ENCODE peak calls at places on chromosomes 2 and 18, in eight cellular contexts. One of them, this sample, is unnamed.
A peak's percentile ranks its signal among the peaks of the same experiment; 100 is the strongest.

GRCh38 chr18:5284808-5285207 is 10.7 kb downstream of the ZBTB14 start:
- DNase-seq in psoas muscle: no peak
- DNase-seq in brain microvascular endothelial cell: no peak
- DNase-seq in cardiac muscle cell: peak; percentile 50
- DNase-seq in fibroblast of lung: peak; percentile 19
- DNase-seq in omental fat pad: no peak
- DNase-seq in upper lobe of right lung: no peak
- DNase-seq in GM13977: no peak
- DNase-seq in this sample: no peak

GRCh38 chr2:179554639-179555038 is 290.0 kb upstream of the SESTD1 start:
- DNase-seq in omental fat pad: no peak
- DNase-seq in cardiac muscle cell: no peak
- DNase-seq in psoas muscle: no peak
- DNase-seq in upper lobe of right lung: no peak
- DNase-seq in GM13977: no peak
- DNase-seq in fibroblast of lung: no peak
- DNase-seq in brain microvascular endothelial cell: no peak
- DNase-seq in this sample: no peak

GRCh38 chr2:232438951-232439757 is 16.8 kb upstream of the ALPI start:
- DNase-seq in brain microvascular endothelial cell: no peak
- DNase-seq in omental fat pad: no peak
- DNase-seq in cardiac muscle cell: peak; percentile 23
- DNase-seq in fibroblast of lung: peak; percentile 5
- DNase-seq in upper lobe of right lung: peak; percentile 66
- DNase-seq in GM13977: no peak
- DNase-seq in psoas muscle: no peak
- DNase-seq in this sample: peak; percentile 59

GRCh38 chr2:238691596-238692491 is 156.0 kb upstream of the TWIST2 start:
- DNase-seq in GM13977: no peak
- DNase-seq in upper lobe of right lung: no peak
- DNase-seq in psoas muscle: no peak
- DNase-seq in omental fat pad: no peak
- DNase-seq in brain microvascular endothelial cell: no peak
- DNase-seq in fibroblast of lung: no peak
- DNase-seq in cardiac muscle cell: no peak
- DNase-seq in this sample: no peak

GRCh38 chr2:206798009-206798408 is 32.6 kb downstream of the FASTKD2 start:
- DNase-seq in brain microvascular endothelial cell: no peak
- DNase-seq in fibroblast of lung: no peak
- DNase-seq in GM13977: no peak
- DNase-seq in cardiac muscle cell: peak; percentile 26
- DNase-seq in omental fat pad: no peak
- DNase-seq in upper lobe of right lung: no peak
- DNase-seq in psoas muscle: no peak
- DNase-seq in this sample: no peak

GRCh38 chr2:133266075-133266925 is 302.0 kb downstream of the NCKAP5 start:
- DNase-seq in GM13977: peak; percentile 19
- DNase-seq in upper lobe of right lung: no peak
- DNase-seq in cardiac muscle cell: peak; percentile 6
- DNase-seq in fibroblast of lung: peak; percentile 36
- DNase-seq in psoas muscle: no peak
- DNase-seq in brain microvascular endothelial cell: no peak
- DNase-seq in omental fat pad: no peak
- DNase-seq in this sample: peak; percentile 42

GRCh38 chr2:241858206-241859016 is at the start of gene PDCD1:
- DNase-seq in brain microvascular endothelial cell: no peak
- DNase-seq in cardiac muscle cell: no peak
- DNase-seq in psoas muscle: peak; percentile 29
- DNase-seq in upper lobe of right lung: peak; percentile 64
- DNase-seq in omental fat pad: no peak
- DNase-seq in fibroblast of lung: no peak
- DNase-seq in GM13977: peak; percentile 84
- DNase-seq in this sample: peak; percentile 29

GRCh38 chr18:3368193-3368592 is 81.8 kb upstream of the TGIF1 start:
- DNase-seq in omental fat pad: no peak
- DNase-seq in psoas muscle: no peak
- DNase-seq in fibroblast of lung: peak; percentile 61
- DNase-seq in brain microvascular endothelial cell: peak; percentile 8
- DNase-seq in cardiac muscle cell: peak; percentile 89
- DNase-seq in GM13977: no peak
- DNase-seq in upper lobe of right lung: no peak
- DNase-seq in this sample: no peak

GRCh38 chr2:43877782-43878464 is 39.2 kb downstream of the ABCG8 start:
- DNase-seq in omental fat pad: no peak
- DNase-seq in upper lobe of right lung: no peak
- DNase-seq in psoas muscle: peak; percentile 51
- DNase-seq in brain microvascular endothelial cell: peak; percentile 65
- DNase-seq in GM13977: peak; percentile 76
- DNase-seq in fibroblast of lung: peak; percentile 65
- DNase-seq in cardiac muscle cell: peak; percentile 67
- DNase-seq in this sample: peak; percentile 87

GRCh38 chr2:189439342-189439741 is 1.9 kb upstream of the WDR75 start:
- DNase-seq in GM13977: no peak
- DNase-seq in upper lobe of right lung: no peak
- DNase-seq in cardiac muscle cell: no peak
- DNase-seq in brain microvascular endothelial cell: no peak
- DNase-seq in omental fat pad: no peak
- DNase-seq in psoas muscle: no peak
- DNase-seq in fibroblast of lung: no peak
- DNase-seq in this sample: no peak

GRCh38 chr2:202051499-202052161 is 18.0 kb downstream of the FZD7 start:
- DNase-seq in upper lobe of right lung: no peak
- DNase-seq in brain microvascular endothelial cell: no peak
- DNase-seq in GM13977: no peak
- DNase-seq in cardiac muscle cell: peak; percentile 67
- DNase-seq in omental fat pad: no peak
- DNase-seq in fibroblast of lung: peak; percentile 38
- DNase-seq in psoas muscle: no peak
- DNase-seq in this sample: no peak

GRCh38 chr18:14189858-14190257 is 57.6 kb upstream of the ZNF519 start:
- DNase-seq in brain microvascular endothelial cell: peak; percentile 79
- DNase-seq in omental fat pad: no peak
- DNase-seq in psoas muscle: no peak
- DNase-seq in cardiac muscle cell: peak; percentile 9
- DNase-seq in upper lobe of right lung: no peak
- DNase-seq in GM13977: no peak
- DNase-seq in fibroblast of lung: peak; percentile 39
- DNase-seq in this sample: no peak

GRCh38 chr2:218959141-218959731 is at the start of gene CDK5R2:
- DNase-seq in upper lobe of right lung: peak; percentile 79
- DNase-seq in brain microvascular endothelial cell: peak; percentile 67
- DNase-seq in fibroblast of lung: peak; percentile 83
- DNase-seq in psoas muscle: peak; percentile 69
- DNase-seq in GM13977: peak; percentile 100
- DNase-seq in omental fat pad: peak; percentile 42
- DNase-seq in cardiac muscle cell: peak; percentile 93
- DNase-seq in this sample: peak; percentile 96

GRCh38 chr2:181376442-181376841 is 80.7 kb upstream of the ITGA4 start:
- DNase-seq in cardiac muscle cell: no peak
- DNase-seq in omental fat pad: no peak
- DNase-seq in brain microvascular endothelial cell: no peak
- DNase-seq in psoas muscle: no peak
- DNase-seq in fibroblast of lung: no peak
- DNase-seq in GM13977: no peak
- DNase-seq in upper lobe of right lung: no peak
- DNase-seq in this sample: peak; percentile 32

GRCh38 chr18:22703883-22704626 is 229.1 kb upstream of the RBBP8 start:
- DNase-seq in omental fat pad: no peak
- DNase-seq in psoas muscle: no peak
- DNase-seq in brain microvascular endothelial cell: peak; percentile 43
- DNase-seq in fibroblast of lung: peak; percentile 58
- DNase-seq in GM13977: peak; percentile 70
- DNase-seq in cardiac muscle cell: peak; percentile 76
- DNase-seq in upper lobe of right lung: no peak
- DNase-seq in this sample: no peak

DNA sequence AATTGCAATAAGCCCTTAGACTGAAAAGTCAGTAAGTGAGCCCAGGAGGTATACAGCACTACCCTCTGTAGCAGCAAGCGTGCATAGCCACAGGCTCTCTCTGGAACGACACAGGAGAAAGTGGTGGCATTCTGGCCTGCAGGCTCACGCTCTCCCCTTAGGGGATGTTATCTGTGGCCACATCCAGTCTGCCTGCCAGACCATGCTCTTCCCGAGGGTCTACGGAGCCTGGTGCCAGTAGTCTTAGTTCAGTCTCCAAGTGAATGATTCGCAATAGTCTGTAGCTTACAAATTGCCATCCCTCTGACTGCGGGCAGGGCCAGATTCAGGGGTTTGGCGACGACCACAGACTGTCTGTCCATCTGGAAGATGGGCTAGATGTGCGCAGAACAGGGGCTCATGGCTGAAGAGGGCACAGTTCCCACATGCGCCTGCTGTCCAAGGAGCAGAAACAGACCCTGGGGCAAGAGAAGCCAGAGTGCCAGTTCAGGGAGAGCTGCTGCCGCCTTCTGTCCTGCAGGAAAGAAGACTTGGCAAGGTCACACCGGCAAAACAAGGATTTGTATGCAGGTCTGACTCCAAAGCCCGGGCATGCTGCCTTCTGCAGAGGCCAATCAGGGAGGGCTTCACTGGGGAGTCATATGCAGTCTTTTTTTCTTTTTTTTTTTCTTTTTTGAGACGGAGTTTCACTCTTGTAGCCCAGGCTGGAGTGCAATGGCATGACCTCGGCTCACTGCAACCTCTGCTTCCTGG is 3.5 kb upstream of the KLF11 start:
- DNase-seq in upper lobe of right lung: no peak
- DNase-seq in GM13977: no peak
- DNase-seq in brain microvascular endothelial cell: no peak
- DNase-seq in cardiac muscle cell: no peak
- DNase-seq in omental fat pad: no peak
- DNase-seq in psoas muscle: peak; percentile 69
- DNase-seq in fibroblast of lung: no peak
- DNase-seq in this sample: no peak
- TF ChIP-seq CTCF in upper lobe of right lung: no peak
- TF ChIP-seq CTCF in GM13977: no peak
- TF ChIP-seq CTCF in brain microvascular endothelial cell: no peak
- TF ChIP-seq CTCF in cardiac muscle cell: no peak
- TF ChIP-seq CTCF in omental fat pad: no peak
- TF ChIP-seq CTCF in psoas muscle: no peak
- TF ChIP-seq CTCF in fibroblast of lung: no peak
- TF ChIP-seq CTCF in this sample: no peak

GRCh38 chr2:20593072-20594034 is 57.5 kb downstream of the HS1BP3 start:
- DNase-seq in cardiac muscle cell: peak; percentile 95
- DNase-seq in brain microvascular endothelial cell: peak; percentile 94
- DNase-seq in fibroblast of lung: peak; percentile 98
- DNase-seq in psoas muscle: peak; percentile 51
- DNase-seq in upper lobe of right lung: peak; percentile 92
- DNase-seq in omental fat pad: peak; percentile 58
- DNase-seq in GM13977: no peak
- DNase-seq in this sample: peak; percentile 5
- TF ChIP-seq CTCF in cardiac muscle cell: peak; percentile 17
- TF ChIP-seq CTCF in brain microvascular endothelial cell: peak; percentile 42
- TF ChIP-seq CTCF in fibroblast of lung: no peak
- TF ChIP-seq CTCF in psoas muscle: no peak
- TF ChIP-seq CTCF in upper lobe of right lung: no peak
- TF ChIP-seq CTCF in omental fat pad: no peak
- TF ChIP-seq CTCF in GM13977: no peak
- TF ChIP-seq CTCF in this sample: no peak

GRCh38 chr2:177670791-177671528 is 278.4 kb downstream of the AGPS start:
- DNase-seq in fibroblast of lung: no peak
- DNase-seq in psoas muscle: no peak
- DNase-seq in GM13977: no peak
- DNase-seq in cardiac muscle cell: no peak
- DNase-seq in brain microvascular endothelial cell: no peak
- DNase-seq in upper lobe of right lung: no peak
- DNase-seq in omental fat pad: no peak
- DNase-seq in this sample: no peak

GRCh38 chr2:177675256-177676220 is 283.0 kb downstream of the AGPS start:
- DNase-seq in psoas muscle: no peak
- DNase-seq in omental fat pad: no peak
- DNase-seq in fibroblast of lung: no peak
- DNase-seq in upper lobe of right lung: no peak
- DNase-seq in GM13977: no peak
- DNase-seq in cardiac muscle cell: no peak
- DNase-seq in brain microvascular endothelial cell: no peak
- DNase-seq in this sample: no peak

GRCh38 chr2:177676636-177677035 is 284.1 kb downstream of the AGPS start:
- DNase-seq in cardiac muscle cell: no peak
- DNase-seq in GM13977: no peak
- DNase-seq in omental fat pad: no peak
- DNase-seq in brain microvascular endothelial cell: no peak
- DNase-seq in fibroblast of lung: no peak
- DNase-seq in psoas muscle: no peak
- DNase-seq in upper lobe of right lung: no peak
- DNase-seq in this sample: no peak

GRCh38 chr2:177671662-177672061 is 279.1 kb downstream of the AGPS start:
- DNase-seq in omental fat pad: no peak
- DNase-seq in fibroblast of lung: no peak
- DNase-seq in brain microvascular endothelial cell: no peak
- DNase-seq in cardiac muscle cell: no peak
- DNase-seq in upper lobe of right lung: no peak
- DNase-seq in GM13977: no peak
- DNase-seq in psoas muscle: no peak
- DNase-seq in this sample: no peak

GRCh38 chr2:177673602-177674595 is 281.3 kb downstream of the AGPS start:
- DNase-seq in upper lobe of right lung: no peak
- DNase-seq in GM13977: no peak
- DNase-seq in brain microvascular endothelial cell: no peak
- DNase-seq in cardiac muscle cell: no peak
- DNase-seq in omental fat pad: no peak
- DNase-seq in psoas muscle: no peak
- DNase-seq in fibroblast of lung: no peak
- DNase-seq in this sample: no peak
- TF ChIP-seq CTCF in upper lobe of right lung: no peak
- TF ChIP-seq CTCF in GM13977: no peak
- TF ChIP-seq CTCF in brain microvascular endothelial cell: peak; percentile 50
- TF ChIP-seq CTCF in cardiac muscle cell: no peak
- TF ChIP-seq CTCF in omental fat pad: no peak
- TF ChIP-seq CTCF in psoas muscle: no peak
- TF ChIP-seq CTCF in fibroblast of lung: no peak
- TF ChIP-seq CTCF in this sample: no peak

GRCh38 chr2:173119944-173120343 is 44.3 kb downstream of the MAP3K20 start:
- DNase-seq in upper lobe of right lung: no peak
- DNase-seq in omental fat pad: no peak
- DNase-seq in GM13977: peak; percentile 38
- DNase-seq in cardiac muscle cell: no peak
- DNase-seq in brain microvascular endothelial cell: no peak
- DNase-seq in fibroblast of lung: no peak
- DNase-seq in psoas muscle: no peak
- DNase-seq in this sample: no peak

GRCh38 chr2:173122936-173123335 is 47.3 kb downstream of the MAP3K20 start:
- DNase-seq in omental fat pad: no peak
- DNase-seq in GM13977: no peak
- DNase-seq in upper lobe of right lung: no peak
- DNase-seq in psoas muscle: no peak
- DNase-seq in fibroblast of lung: no peak
- DNase-seq in brain microvascular endothelial cell: no peak
- DNase-seq in cardiac muscle cell: no peak
- DNase-seq in this sample: no peak

GRCh38 chr2:173119069-173119807 is 43.6 kb downstream of the MAP3K20 start:
- DNase-seq in upper lobe of right lung: no peak
- DNase-seq in omental fat pad: no peak
- DNase-seq in psoas muscle: peak; percentile 13
- DNase-seq in brain microvascular endothelial cell: no peak
- DNase-seq in GM13977: no peak
- DNase-seq in fibroblast of lung: peak; percentile 26
- DNase-seq in cardiac muscle cell: peak; percentile 24
- DNase-seq in this sample: no peak

GRCh38 chr2:173126819-173127218 is 51.2 kb downstream of the MAP3K20 start:
- DNase-seq in omental fat pad: no peak
- DNase-seq in fibroblast of lung: peak; percentile 41
- DNase-seq in psoas muscle: no peak
- DNase-seq in brain microvascular endothelial cell: no peak
- DNase-seq in upper lobe of right lung: no peak
- DNase-seq in cardiac muscle cell: peak; percentile 54
- DNase-seq in GM13977: no peak
- DNase-seq in this sample: no peak

GRCh38 chr2:173124441-173124840 is 48.8 kb downstream of the MAP3K20 start:
- DNase-seq in GM13977: no peak
- DNase-seq in omental fat pad: no peak
- DNase-seq in brain microvascular endothelial cell: no peak
- DNase-seq in cardiac muscle cell: peak; percentile 30
- DNase-seq in psoas muscle: no peak
- DNase-seq in fibroblast of lung: peak; percentile 26
- DNase-seq in upper lobe of right lung: no peak
- DNase-seq in this sample: no peak
- TF ChIP-seq CTCF in GM13977: no peak
- TF ChIP-seq CTCF in omental fat pad: no peak
- TF ChIP-seq CTCF in brain microvascular endothelial cell: no peak
- TF ChIP-seq CTCF in cardiac muscle cell: no peak
- TF ChIP-seq CTCF in psoas muscle: no peak
- TF ChIP-seq CTCF in fibroblast of lung: no peak
- TF ChIP-seq CTCF in upper lobe of right lung: no peak
- TF ChIP-seq CTCF in this sample: no peak

This sample was measured in glutamatergic neuron.